ENCODE peak calls at places on chromosomes 6 and 20, in four cellular contexts. B, D, T and H are unnamed samples.

GRCh38 chr6:114342086-114342825 is 567 bp downstream of the HS3ST5 start:
- DNase-seq in D (peak), T (peak), B (peak), H (no peak)

GRCh38 chr6:26457407-26457795 is 354 bp upstream of the BTN2A1 start:
- DNase-seq in B (no peak), D (peak), T (no peak), H (no peak)

GRCh38 chr6:138800377-138801150 is 4.7 kb downstream of the ECT2L start:
- DNase-seq in B (no peak), D (no peak), T (no peak), H (no peak)

GRCh38 chr6:36075656-36076055 is 48.0 kb downstream of the MAPK14 start:
- DNase-seq in D (no peak), T (peak), B (no peak), H (no peak)

GRCh38 chr20:59781236-59781635 is 152.2 kb downstream of the SYCP2 start:
- DNase-seq in D (no peak), B (no peak), T (no peak), H (no peak)

GRCh38 chr6:139364302-139364981 is 10.0 kb downstream of the CITED2 start:
- DNase-seq in T (no peak), D (no peak), B (no peak), H (no peak)

GRCh38 chr6:91126876-91127275 is 540.0 kb upstream of the MAP3K7 start:
- DNase-seq in D (no peak), T (no peak), B (no peak), H (no peak)

GRCh38 chr6:25449774-25450173 is 170.6 kb downstream of the CARMIL1 start:
- DNase-seq in D (no peak), T (no peak), B (no peak), H (no peak)

GRCh38 chr6:130675072-130675471 is 152.1 kb upstream of the SMLR1 start:
- DNase-seq in B (no peak), D (no peak), T (no peak), H (no peak)

GRCh38 chr6:130676773-130677144 is 150.4 kb upstream of the SMLR1 start:
- DNase-seq in B (no peak), T (no peak), D (no peak), H (no peak)

GRCh38 chr6:130677312-130677711 is 149.9 kb upstream of the SMLR1 start:
- DNase-seq in B (no peak), D (no peak), T (no peak), H (no peak)

GRCh38 chr6:130677766-130678165 is 149.4 kb upstream of the SMLR1 start:
- DNase-seq in D (no peak), B (no peak), T (no peak), H (no peak)

GRCh38 chr6:130676077-130676772 is 151.0 kb upstream of the SMLR1 start:
- DNase-seq in D (no peak), T (no peak), B (no peak), H (no peak)
- TF ChIP-seq CTCF in D (no peak), T (no peak), B (no peak), H (no peak)

GRCh38 chr6:46655803-46656202 is 3.0 kb downstream of the SLC25A27 start:
- DNase-seq in D (peak), T (no peak), B (no peak), H (no peak)
- TF ChIP-seq CTCF in D (peak), T (peak), B (peak), H (no peak)

DNA sequence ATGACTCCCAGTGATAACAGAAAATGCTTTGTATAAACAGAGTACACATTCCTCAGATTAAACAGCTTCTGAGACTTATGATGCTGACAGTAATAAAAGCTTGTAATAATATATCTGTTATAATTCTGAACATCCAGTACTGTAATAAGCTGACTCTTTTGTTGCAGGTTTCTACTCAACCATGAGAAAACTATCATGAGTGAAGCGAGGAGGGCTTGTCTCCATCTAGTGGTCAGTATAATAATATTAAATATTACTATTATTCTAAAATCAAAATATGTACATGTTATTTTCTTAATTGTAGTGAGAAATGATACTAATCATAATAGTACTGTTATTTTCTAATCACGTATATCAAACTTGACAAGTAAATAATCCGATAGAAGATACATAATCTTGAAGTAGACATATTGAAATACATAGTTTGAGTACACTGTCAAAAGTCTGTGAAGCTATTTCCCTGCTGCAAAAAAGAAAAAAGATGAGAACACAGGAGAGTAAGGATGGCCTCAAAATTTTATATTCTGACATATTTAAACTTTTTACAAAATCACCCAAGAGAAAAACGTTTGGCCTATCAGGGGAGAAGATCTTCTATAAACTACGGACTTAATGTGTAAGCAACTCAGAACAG is 183.1 kb downstream of the MOXD1 start:
- DNase-seq in D (no peak), B (no peak), T (no peak), H (no peak)
- TF ChIP-seq CTCF in D (peak), B (peak), T (peak), H (peak)

GRCh38 chr6:129578315-129578714 is 131.7 kb downstream of the ARHGAP18 start:
- DNase-seq in T (no peak), B (no peak), D (no peak), H (no peak)

GRCh38 chr6:129577691-129578090 is 132.3 kb downstream of the ARHGAP18 start:
- DNase-seq in D (no peak), T (no peak), B (no peak), H (no peak)

GRCh38 chr6:129576456-129576855 is 133.5 kb downstream of the ARHGAP18 start:
- DNase-seq in B (no peak), T (no peak), D (no peak), H (no peak)

DNA sequence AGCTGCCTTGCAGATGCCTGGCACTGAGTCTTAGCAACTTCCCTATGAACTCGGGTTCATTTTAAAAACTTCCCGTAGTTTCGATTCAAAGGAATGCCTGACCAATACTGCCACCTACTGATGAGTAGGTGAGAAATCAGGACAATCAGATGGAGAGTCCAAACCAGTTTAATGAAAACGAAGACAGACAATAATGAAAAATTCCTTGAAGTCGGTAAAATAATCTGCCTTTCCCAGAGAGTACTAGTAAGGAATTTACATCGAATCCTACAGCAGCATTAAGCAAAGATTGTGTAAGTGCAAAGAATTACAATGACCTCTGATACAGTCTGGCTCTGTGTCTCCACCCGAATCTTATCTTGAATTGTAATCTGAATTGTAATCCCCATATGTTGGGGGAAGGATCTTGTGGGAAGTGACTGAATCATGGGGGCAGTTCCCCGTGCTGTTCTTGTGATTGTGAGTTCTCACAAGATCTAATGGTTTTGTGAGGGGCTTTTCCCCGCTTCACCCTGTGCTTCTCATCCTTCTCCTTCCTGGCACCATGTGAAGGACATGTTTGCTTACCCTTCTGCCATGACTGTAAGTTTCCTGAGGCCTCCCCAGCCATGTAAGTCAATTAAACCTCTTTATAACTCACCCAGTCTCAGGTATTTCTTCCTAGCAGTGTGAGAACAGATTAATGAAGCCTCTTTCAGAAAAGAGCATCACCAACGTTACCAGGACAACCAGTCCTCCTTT is 134.4 kb downstream of the ARHGAP18 start:
- DNase-seq in T (no peak), D (no peak), B (no peak), H (no peak)
- TF ChIP-seq CTCF in T (peak), D (peak), B (peak), H (peak)